ENCODE peak calls at places on chromosomes 2 and 18, in six cellular contexts. I, V, O, P, A and D are unnamed samples.
A peak's percentile ranks its signal among the peaks of the same experiment; 100 is the strongest.

GRCh38 chr18:63192885-63193349 is 126.7 kb downstream of the BCL2 start:
- DNase-seq in O (no peak), P (peak; percentile 72), A (no peak), I (no peak), V (no peak), D (no peak)

GRCh38 chr2:240170354-240170735 is 29.9 kb upstream of the OTOS start:
- DNase-seq in A (no peak), V (no peak), P (no peak), O (peak; percentile 2), I (no peak), D (no peak)

GRCh38 chr2:234500394-234501006 is 3.6 kb upstream of the ARL4C start:
- DNase-seq in P (peak; percentile 53), A (peak; percentile 61), O (peak; percentile 23), I (peak; percentile 83), V (peak; percentile 66), D (peak; percentile 46)

GRCh38 chr2:45681675-45682074 is 30.2 kb downstream of the PRKCE start:
- DNase-seq in A (peak; percentile 85), I (peak; percentile 48), P (no peak), O (no peak), V (peak; percentile 13), D (peak; percentile 21)

GRCh38 chr2:225670111-225670974 is 270.8 kb downstream of the NYAP2 start:
- DNase-seq in A (peak; percentile 39), P (no peak), O (peak; percentile 11), V (peak; percentile 32), I (peak; percentile 63), D (peak; percentile 59)

GRCh38 chr18:50879302-50880107 is 587 bp downstream of the ME2 start:
- DNase-seq in P (no peak), I (peak; percentile 38), A (peak; percentile 64), O (peak; percentile 44), V (peak; percentile 18), D (peak; percentile 56)

GRCh38 chr2:10452956-10453885 is 5.1 kb upstream of the ODC1 start:
- DNase-seq in V (no peak), I (no peak), O (no peak), A (no peak), P (no peak), D (no peak)

GRCh38 chr18:28136071-28136470 is 40.9 kb downstream of the CDH2 start:
- DNase-seq in V (no peak), P (no peak), I (no peak), A (peak; percentile 18), O (no peak), D (no peak)

GRCh38 chr18:55401638-55402191 is 186.3 kb downstream of the TCF4 start:
- DNase-seq in V (peak; percentile 2), I (peak; percentile 5), A (peak; percentile 99), P (no peak), O (no peak), D (no peak)

GRCh38 chr18:8163287-8163959 is 445.8 kb upstream of the RAB12 start:
- DNase-seq in A (no peak), V (no peak), P (no peak), O (no peak), I (no peak), D (no peak)

DNA sequence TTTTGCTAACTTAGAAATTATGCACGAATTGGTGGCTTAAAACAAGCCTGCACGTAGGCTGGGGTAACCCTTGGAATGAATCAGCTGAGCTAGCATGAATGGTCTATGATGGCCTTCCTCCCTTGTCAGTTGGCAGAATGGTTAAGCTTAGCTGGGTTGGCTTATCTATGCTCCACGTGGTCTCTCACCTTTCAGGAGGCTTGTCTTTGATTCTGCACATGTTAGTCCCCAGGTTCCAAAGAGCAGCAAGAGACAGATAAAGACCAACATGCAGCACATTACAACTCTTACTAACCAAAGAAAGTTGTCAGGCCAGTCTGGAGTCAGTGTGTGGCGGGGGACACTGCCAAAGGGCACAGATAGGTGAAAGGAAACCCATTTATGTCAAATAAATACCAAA is 700.9 kb upstream of the SYT4 start:
- DNase-seq in A (no peak), P (no peak), O (no peak), V (no peak), I (no peak), D (no peak)
- TF ChIP-seq CTCF in A (no peak), P (no peak), O (no peak), V (no peak), I (no peak), D (no peak)

DNA sequence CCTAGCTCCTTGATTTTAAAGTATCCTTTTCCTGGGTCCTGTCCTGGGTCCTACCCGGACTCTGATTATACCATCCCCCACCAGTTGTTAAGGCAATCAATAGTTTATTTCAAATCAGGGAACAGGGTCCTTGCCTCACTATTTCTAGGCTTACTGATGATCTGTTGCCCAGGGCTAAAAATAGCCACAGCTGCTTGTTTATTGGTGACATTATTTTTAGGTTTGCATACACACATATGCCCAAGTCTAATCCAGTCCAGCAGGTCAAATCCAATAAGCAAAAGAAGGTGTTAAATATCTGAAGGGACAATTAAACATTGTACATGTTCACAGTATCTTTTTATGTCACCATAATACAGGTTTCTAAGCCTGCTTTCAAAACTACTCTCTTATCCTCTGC is 66.0 kb downstream of the RAB10 start:
- DNase-seq in A (no peak), O (no peak), P (no peak), V (no peak), I (no peak), D (no peak)
- H3K4me3 ChIP-seq in A (no peak overlapping the region), O (no peak overlapping the region), P (no peak overlapping the region), V (no peak overlapping the region), I (no peak overlapping the region), D (no peak overlapping the region)

DNA sequence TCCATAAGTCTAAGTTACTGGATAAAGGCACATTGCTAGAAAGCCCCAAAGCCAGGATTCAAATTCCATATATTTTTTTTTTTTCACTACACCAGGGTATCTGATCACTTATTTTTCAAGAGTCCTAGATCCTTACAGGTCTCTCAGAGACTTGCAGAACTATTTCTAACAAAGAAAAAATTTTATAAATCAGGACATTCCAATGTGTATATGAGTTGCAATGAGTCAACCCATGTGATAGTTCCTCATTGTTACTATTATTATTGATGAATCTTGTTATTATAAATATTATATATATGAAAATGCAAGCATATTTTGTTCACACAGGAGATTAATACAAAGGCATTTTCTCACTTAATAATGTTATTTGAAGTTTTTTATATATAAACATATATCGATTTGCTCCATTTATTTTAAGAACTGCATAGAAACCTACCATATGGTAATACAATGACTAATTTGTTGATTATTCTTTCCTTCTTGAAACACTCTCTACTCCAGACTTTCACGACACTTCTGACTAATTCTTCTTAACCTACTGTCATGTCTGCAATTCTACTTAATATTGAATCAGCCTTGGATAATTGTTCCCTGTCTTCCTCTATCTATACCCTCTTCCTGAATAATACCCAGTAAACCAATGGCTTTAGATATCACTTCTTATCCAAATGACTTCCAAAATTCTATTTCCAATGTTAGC is 968.4 kb upstream of the NRXN1 start:
- DNase-seq in I (no peak), V (no peak), O (no peak), P (no peak), A (no peak), D (no peak)
- TF ChIP-seq MYC in I (no peak), V (no peak), O (no peak), P (no peak), A (no peak), D (no peak)

GRCh38 chr2:42360493-42360889 is 526 bp downstream of the COX7A2L start:
- DNase-seq in O (no peak), V (no peak), P (no peak), I (no peak), A (no peak), D (peak; percentile 39)

GRCh38 chr2:42359894-42360483 is 1.0 kb downstream of the COX7A2L start:
- DNase-seq in P (no peak), V (no peak), A (peak; percentile 53), I (no peak), O (peak; percentile 81), D (peak; percentile 85)

GRCh38 chr2:42361728-42362298 is 796 bp upstream of the COX7A2L start:
- DNase-seq in V (no peak), P (no peak), A (no peak), I (no peak), O (no peak), D (no peak)

GRCh38 chr2:42359304-42359749 is 1.7 kb downstream of the COX7A2L start:
- DNase-seq in I (no peak), V (no peak), P (no peak), A (no peak), O (no peak), D (peak; percentile 23)

GRCh38 chr2:42360890-42361727 is at the start of gene COX7A2L:
- DNase-seq in O (peak; percentile 96), P (peak; percentile 86), I (peak; percentile 98), A (peak; percentile 97), V (peak; percentile 96), D (peak; percentile 97)
- TF ChIP-seq CTCF in O (peak; percentile 37), P (peak; percentile 31), I (peak; percentile 50), A (no peak), V (peak; percentile 82), D (peak; percentile 5)

GRCh38 chr18:74191577-74191976 is 43.3 kb downstream of the TIMM21 start:
- DNase-seq in A (no peak), V (no peak), P (no peak), I (no peak), O (no peak), D (no peak)
- H3K4me3 ChIP-seq in A (no peak overlapping the region), V (no peak overlapping the region), P (no peak overlapping the region), I (no peak overlapping the region), O (no peak overlapping the region), D (no peak overlapping the region)

DNA sequence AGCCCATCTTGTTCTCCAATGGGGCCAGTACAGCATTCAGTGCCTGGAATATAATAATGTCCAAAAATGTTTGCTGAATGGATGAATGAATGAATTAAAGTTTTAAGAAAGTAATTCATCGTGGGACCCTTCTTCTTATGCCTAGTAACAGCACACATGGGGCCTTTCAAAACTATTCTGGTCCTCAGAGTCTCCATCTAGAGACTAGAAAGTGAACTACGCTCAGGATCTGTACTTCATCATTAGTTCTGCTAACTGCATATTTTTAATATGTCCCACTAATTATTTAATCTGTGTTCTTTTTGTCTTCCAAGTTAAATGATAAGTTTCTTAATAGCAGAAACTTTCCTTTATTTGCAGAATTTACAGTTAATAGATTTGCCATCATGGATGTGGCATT is 172.5 kb downstream of the SMAD2 start:
- DNase-seq in I (no peak), O (no peak), A (peak; percentile 16), P (no peak), V (no peak), D (no peak)
- TF ChIP-seq MYC in I (no peak), O (no peak), A (no peak), P (no peak), V (no peak), D (no peak)

GRCh38 chr18:60413944-60414547 is 41.5 kb upstream of the MC4R start:
- DNase-seq in O (no peak), P (no peak), A (no peak), I (peak; percentile 11), V (peak; percentile 2), D (peak; percentile 26)
- TF ChIP-seq CTCF in O (no peak), P (peak; percentile 57), A (no peak), I (peak; percentile 43), V (peak; percentile 62), D (peak; percentile 38)